ENCODE peak calls at places on chromosomes 16 and 17, in eight cellular contexts. V is adrenal gland, F is A549, R is cardiac muscle cell, I is SK-N-SH, D is lung, X is dorsolateral prefrontal cortex, O is Peyer's patch. W is an unnamed sample.

GRCh38 chr17:69012895-69013805 is 47.6 kb downstream of the ABCA9 start:
- DNase-seq in V (no peak), F (peak), R (no peak), I (no peak), D (no peak), X (no peak), O (no peak), W (peak)

GRCh38 chr16:56113223-56113622 is 78.1 kb upstream of the GNAO1 start:
- DNase-seq in V (no peak), F (no peak), R (peak), I (no peak), D (no peak), X (no peak), O (no peak), W (no peak)

GRCh38 chr17:75695141-75695829 is 26.0 kb upstream of the ITGB4 start:
- DNase-seq in V (no peak), F (peak), R (no peak), I (no peak), D (no peak), X (no peak), O (no peak), W (no peak)

GRCh38 chr17:82825540-82826124 is 14.2 kb downstream of the ZNF750 start:
- DNase-seq in V (no peak), F (no peak), R (no peak), I (no peak), D (no peak), X (no peak), O (no peak), W (no peak)

GRCh38 chr17:76481091-76481655 is 13.8 kb downstream of the AANAT start:
- DNase-seq in V (peak), F (no peak), R (no peak), I (no peak), D (no peak), X (peak), O (peak), W (no peak)

GRCh38 chr17:75428775-75429469 is 23.4 kb upstream of the GRB2 start:
- DNase-seq in V (no peak), F (peak), R (no peak), I (no peak), D (no peak), X (no peak), O (no peak), W (peak)

GRCh38 chr16:66701516-66701915 is 5.0 kb upstream of the CMTM4 start:
- DNase-seq in V (no peak), F (no peak), R (no peak), I (no peak), D (no peak), X (no peak), O (no peak), W (no peak)

GRCh38 chr16:65763640-65764305 is 602.7 kb upstream of the CDH5 start:
- DNase-seq in V (no peak), F (no peak), R (no peak), I (no peak), D (no peak), X (no peak), O (no peak), W (no peak)

GRCh38 chr16:66935319-66936011 is at the start of gene CES2:
- DNase-seq in V (peak), F (no peak), R (no peak), I (peak), D (no peak), X (no peak), O (peak), W (no peak)

GRCh38 chr17:80559688-80560290 is 15.2 kb downstream of the RPTOR start:
- DNase-seq in V (no peak), F (no peak), R (no peak), I (no peak), D (no peak), X (no peak), O (no peak), W (peak)

GRCh38 chr16:74871608-74872007 is 97.0 kb upstream of the FA2H start:
- DNase-seq in V (no peak), F (no peak), R (no peak), I (no peak), D (no peak), X (no peak), O (no peak), W (no peak)

GRCh38 chr17:31492206-31492605 is 100.7 kb downstream of the RAB11FIP4 start:
- DNase-seq in V (no peak), F (no peak), R (no peak), I (no peak), D (no peak), X (no peak), O (no peak), W (no peak)

GRCh38 chr16:23597003-23597756 is 1.1 kb upstream of the NDUFAB1 start:
- DNase-seq in V (peak), F (peak), R (peak), I (peak), D (no peak), X (no peak), O (peak), W (no peak)

GRCh38 chr16:58459344-58460218 is 40.4 kb upstream of the NDRG4 start:
- DNase-seq in V (peak), F (peak), R (no peak), I (no peak), D (no peak), X (no peak), O (no peak), W (peak)

GRCh38 chr17:19237389-19238166 is 412 bp downstream of the EPN2 start:
- DNase-seq in V (peak), F (peak), R (peak), I (peak), D (peak), X (no peak), O (peak), W (no peak)

GRCh38 chr17:77874303-77875050 is 84.0 kb upstream of the TNRC6C start:
- DNase-seq in V (no peak), F (no peak), R (no peak), I (no peak), D (no peak), X (no peak), O (no peak), W (no peak)

GRCh38 chr17:77875051-77875780 is 83.3 kb upstream of the TNRC6C start:
- DNase-seq in V (no peak), F (no peak), R (no peak), I (no peak), D (no peak), X (no peak), O (no peak), W (peak)

GRCh38 chr17:77873518-77874302 is 84.8 kb upstream of the TNRC6C start:
- DNase-seq in V (no peak), F (no peak), R (no peak), I (peak), D (no peak), X (no peak), O (no peak), W (no peak)

GRCh38 chr17:77872199-77872598 is 86.3 kb upstream of the TNRC6C start:
- DNase-seq in V (no peak), F (no peak), R (no peak), I (no peak), D (no peak), X (no peak), O (no peak), W (no peak)

GRCh38 chr17:77872714-77873517 is 85.6 kb upstream of the TNRC6C start:
- DNase-seq in V (no peak), F (no peak), R (no peak), I (peak), D (no peak), X (no peak), O (no peak), W (no peak)
- TF ChIP-seq CTCF in V (no peak), F (no peak), R (no peak), I (no peak), D (no peak), X (no peak), O (no peak), W (no peak)

GRCh38 chr16:88798772-88799455 is 4.7 kb upstream of the CDT1 start:
- DNase-seq in V (no peak), F (peak), R (no peak), I (no peak), D (no peak), X (no peak), O (no peak), W (no peak)
- H3K27ac ChIP-seq in V (no peak), F (no peak), R (no peak), I (no peak), D (no peak), X (no peak), O (no peak), W (no peak)

DNA sequence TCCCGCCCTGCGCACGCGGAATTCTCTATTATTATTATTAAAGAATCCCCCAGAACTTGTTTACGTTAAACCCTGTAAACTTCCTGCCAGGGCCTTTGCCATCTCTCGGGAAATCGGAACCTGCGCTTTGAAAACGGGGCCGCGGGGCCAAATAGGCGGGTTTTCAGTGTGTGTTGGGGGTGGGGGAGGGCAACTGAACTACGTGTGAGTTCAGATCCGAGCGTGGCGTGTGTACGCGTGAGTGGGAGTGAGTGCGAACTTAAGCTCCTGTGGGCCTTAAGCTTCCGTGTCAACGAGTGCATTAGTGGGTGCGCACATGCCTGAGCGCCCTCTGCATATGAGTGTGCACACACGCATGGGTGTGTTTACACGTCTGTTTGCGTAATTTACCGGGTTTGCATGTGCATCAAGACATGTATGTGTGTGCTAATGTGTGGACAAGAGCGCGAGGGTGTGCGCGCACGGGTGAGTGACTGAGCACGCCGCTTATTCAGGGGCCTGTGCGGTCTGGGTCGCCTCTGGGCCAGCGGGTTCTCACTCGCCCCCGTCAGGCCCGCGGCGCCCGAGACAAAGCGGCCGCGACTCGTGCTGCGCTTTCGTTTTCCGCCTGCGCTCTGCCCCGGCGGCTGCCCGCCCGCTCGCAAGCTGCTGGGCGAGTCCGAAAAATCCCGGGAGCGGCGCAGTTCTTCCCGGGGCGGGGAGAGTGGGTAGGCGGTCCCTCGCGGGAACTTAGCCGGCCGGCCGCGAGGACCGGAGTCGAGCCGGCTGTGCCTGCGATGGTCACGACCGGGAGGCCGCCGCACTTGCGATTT is 1.2 kb upstream of the FOXF1 start:
- DNase-seq in V (no peak), F (peak), R (peak), I (no peak), D (peak), X (no peak), O (no peak), W (peak)
- H3K4me3 ChIP-seq in V (no peak), F (peak), R (peak), I (peak), D (peak), X (peak), O (peak), W (peak)

GRCh38 chr17:65017375-65017774 is 39.2 kb downstream of the GNA13 start:
- DNase-seq in V (peak), F (no peak), R (no peak), I (no peak), D (no peak), X (no peak), O (no peak), W (no peak)
- TF ChIP-seq CTCF in V (peak), F (no peak), R (no peak), I (no peak), D (no peak), X (no peak), O (no peak), W (no peak)

GRCh38 chr17:47946929-47947397 is 5.6 kb downstream of the PNPO start:
- DNase-seq in V (peak), F (peak), R (peak), I (peak), D (peak), X (peak), O (peak), W (peak)
- H3K27ac ChIP-seq in V (peak), F (peak), R (no peak), I (peak), D (no peak), X (peak), O (no peak), W (no peak)

DNA sequence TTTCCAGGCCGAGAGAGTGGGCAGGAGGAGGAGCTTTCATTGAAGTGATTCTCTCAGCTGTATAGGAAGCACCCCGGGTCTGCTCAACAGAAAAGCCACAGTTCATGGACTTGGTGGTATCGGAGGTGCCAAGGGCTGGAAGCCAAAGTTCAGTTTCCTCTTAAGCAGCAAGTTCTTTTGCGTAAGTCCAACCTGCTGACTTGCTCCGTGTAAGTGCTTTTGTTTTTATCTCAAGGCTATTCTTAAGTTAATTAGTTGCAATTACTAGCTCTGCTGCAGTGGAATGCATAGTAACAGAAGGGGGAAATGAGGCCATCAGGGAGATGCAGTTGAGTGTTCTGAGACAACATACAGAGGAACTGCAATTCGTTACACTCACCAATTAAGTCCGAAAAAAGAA is 44.6 kb downstream of the SMIM36 start:
- DNase-seq in V (no peak), F (no peak), R (no peak), I (no peak), D (no peak), X (no peak), O (no peak), W (no peak)
- H3K4me3 ChIP-seq in V (no peak), F (no peak), R (no peak), I (no peak), D (no peak), X (no peak), O (no peak), W (no peak)

W was measured in brain microvascular endothelial cell.